ENCODE peak calls at places on chromosomes 3 and 15, in nine cellular contexts. One of them, this sample, is unnamed.

GRCh38 chr3:156728267-156728985 is 54.0 kb downstream of the TIPARP start:
- DNase-seq in brain microvascular endothelial cell: no peak
- DNase-seq in GM19239: no peak
- DNase-seq in NCI-H748 treated with DMSO at 0.1 percent for 48 hours: peak; percentile 89
- DNase-seq in T-helper 1 cell: no peak
- DNase-seq in activated naive CD8-positive, alpha-beta T cell treated with anti-CD3 and anti-CD28 coated beads, Interleukin-2, amount 50 U/mL, for 16 hours: no peak
- DNase-seq in heart left ventricle: no peak
- DNase-seq in H54: no peak
- DNase-seq in OCI-LY7: no peak
- DNase-seq in this sample: no peak

GRCh38 chr3:27677554-27677953 is 44.6 kb downstream of the EOMES start:
- DNase-seq in brain microvascular endothelial cell: peak; percentile 83
- DNase-seq in GM19239: no peak
- DNase-seq in NCI-H748 treated with DMSO at 0.1 percent for 48 hours: no peak
- DNase-seq in T-helper 1 cell: no peak
- DNase-seq in activated naive CD8-positive, alpha-beta T cell treated with anti-CD3 and anti-CD28 coated beads, Interleukin-2, amount 50 U/mL, for 16 hours: no peak
- DNase-seq in heart left ventricle: no peak
- DNase-seq in H54: peak; percentile 30
- DNase-seq in OCI-LY7: no peak
- DNase-seq in this sample: no peak

GRCh38 chr3:170477395-170477794 is 58.7 kb downstream of the CLDN11 start:
- DNase-seq in brain microvascular endothelial cell: no peak
- DNase-seq in GM19239: no peak
- DNase-seq in NCI-H748 treated with DMSO at 0.1 percent for 48 hours: no peak
- DNase-seq in T-helper 1 cell: no peak
- DNase-seq in activated naive CD8-positive, alpha-beta T cell treated with anti-CD3 and anti-CD28 coated beads, Interleukin-2, amount 50 U/mL, for 16 hours: no peak
- DNase-seq in heart left ventricle: no peak
- DNase-seq in H54: no peak
- DNase-seq in OCI-LY7: no peak
- DNase-seq in this sample: no peak

GRCh38 chr3:52090131-52090548 is 33.8 kb upstream of the DUSP7 start:
- DNase-seq in brain microvascular endothelial cell: peak; percentile 91
- DNase-seq in GM19239: no peak
- DNase-seq in NCI-H748 treated with DMSO at 0.1 percent for 48 hours: no peak
- DNase-seq in T-helper 1 cell: no peak
- DNase-seq in activated naive CD8-positive, alpha-beta T cell treated with anti-CD3 and anti-CD28 coated beads, Interleukin-2, amount 50 U/mL, for 16 hours: no peak
- DNase-seq in heart left ventricle: no peak
- DNase-seq in H54: peak; percentile 61
- DNase-seq in OCI-LY7: no peak
- DNase-seq in this sample: no peak

GRCh38 chr3:54863806-54864205 is 64.1 kb downstream of the LRTM1 start:
- DNase-seq in brain microvascular endothelial cell: no peak
- DNase-seq in GM19239: no peak
- DNase-seq in NCI-H748 treated with DMSO at 0.1 percent for 48 hours: no peak
- DNase-seq in T-helper 1 cell: no peak
- DNase-seq in activated naive CD8-positive, alpha-beta T cell treated with anti-CD3 and anti-CD28 coated beads, Interleukin-2, amount 50 U/mL, for 16 hours: no peak
- DNase-seq in heart left ventricle: no peak
- DNase-seq in H54: no peak
- DNase-seq in OCI-LY7: no peak
- DNase-seq in this sample: no peak

GRCh38 chr3:151459360-151459759 is 1.5 kb downstream of the IGSF10 start:
- DNase-seq in brain microvascular endothelial cell: no peak
- DNase-seq in GM19239: no peak
- DNase-seq in NCI-H748 treated with DMSO at 0.1 percent for 48 hours: no peak
- DNase-seq in T-helper 1 cell: no peak
- DNase-seq in activated naive CD8-positive, alpha-beta T cell treated with anti-CD3 and anti-CD28 coated beads, Interleukin-2, amount 50 U/mL, for 16 hours: no peak
- DNase-seq in heart left ventricle: no peak
- DNase-seq in H54: no peak
- DNase-seq in OCI-LY7: no peak
- DNase-seq in this sample: peak; percentile 15

GRCh38 chr3:186220365-186220764 is 111.5 kb upstream of the ETV5 start:
- DNase-seq in brain microvascular endothelial cell: no peak
- DNase-seq in GM19239: no peak
- DNase-seq in NCI-H748 treated with DMSO at 0.1 percent for 48 hours: no peak
- DNase-seq in T-helper 1 cell: no peak
- DNase-seq in activated naive CD8-positive, alpha-beta T cell treated with anti-CD3 and anti-CD28 coated beads, Interleukin-2, amount 50 U/mL, for 16 hours: no peak
- DNase-seq in heart left ventricle: no peak
- DNase-seq in H54: peak; percentile 76
- DNase-seq in OCI-LY7: no peak
- DNase-seq in this sample: no peak

GRCh38 chr15:90435652-90436337 is 47.8 kb downstream of the IQGAP1 start:
- DNase-seq in brain microvascular endothelial cell: no peak
- DNase-seq in GM19239: no peak
- DNase-seq in NCI-H748 treated with DMSO at 0.1 percent for 48 hours: no peak
- DNase-seq in T-helper 1 cell: no peak
- DNase-seq in activated naive CD8-positive, alpha-beta T cell treated with anti-CD3 and anti-CD28 coated beads, Interleukin-2, amount 50 U/mL, for 16 hours: no peak
- DNase-seq in heart left ventricle: no peak
- DNase-seq in H54: no peak
- DNase-seq in OCI-LY7: no peak
- DNase-seq in this sample: no peak